ENCODE peak calls at places on chromosomes 1 and 21, in four cellular contexts. L, I, U and A are unnamed samples.

GRCh38 chr1:183180213-183180612 is 5.9 kb upstream of the LAMC2 start:
- DNase-seq in L (no peak), U (peak; percentile 96), I (peak; percentile 85), A (no peak)

GRCh38 chr1:183073320-183073719 is 50.1 kb downstream of the LAMC1 start:
- DNase-seq in U (no peak), I (no peak), L (no peak), A (no peak)

GRCh38 chr1:39988618-39989343 is 33.8 kb downstream of the MFSD2A start:
- DNase-seq in L (no peak), U (no peak), I (peak; percentile 62), A (no peak)

GRCh38 chr1:28646040-28646439 is 2.4 kb upstream of the RNU11 start:
- DNase-seq in L (no peak), U (no peak), I (peak; percentile 82), A (no peak)

GRCh38 chr21:14259669-14260458 is 43.9 kb downstream of the RBM11 start:
- DNase-seq in U (peak; percentile 77), I (peak; percentile 56), L (peak; percentile 33), A (peak; percentile 12)

GRCh38 chr1:4974981-4975685 is 320.7 kb downstream of the AJAP1 start:
- DNase-seq in I (no peak), L (no peak), U (no peak), A (no peak)

GRCh38 chr1:83087851-83088250 is 911.1 kb downstream of the TTLL7 start:
- DNase-seq in L (no peak), I (no peak), U (no peak), A (no peak)

GRCh38 chr1:206050655-206051235 is 2.2 kb upstream of the RHEX start:
- DNase-seq in I (peak; percentile 2), U (no peak), L (no peak), A (no peak)

GRCh38 chr1:14970115-14970798 is 183.3 kb upstream of the TMEM51 start:
- DNase-seq in I (peak; percentile 87), U (no peak), L (no peak), A (no peak)

GRCh38 chr1:109067883-109068282 is 7.9 kb downstream of the TAF13 start:
- DNase-seq in L (no peak), I (no peak), U (no peak), A (no peak)

GRCh38 chr1:228046421-228047182 is 35.9 kb upstream of the ARF1 start:
- DNase-seq in U (no peak), I (no peak), L (no peak), A (no peak)

GRCh38 chr1:38285807-38286530 is 239.4 kb upstream of the POU3F1 start:
- DNase-seq in I (no peak), U (no peak), L (no peak), A (no peak)

GRCh38 chr21:31878831-31879230 is 6.0 kb downstream of the HUNK start:
- DNase-seq in L (no peak), U (no peak), I (no peak), A (no peak)

GRCh38 chr1:45335732-45336365 is 4.1 kb upstream of the TOE1 start:
- DNase-seq in I (no peak), L (no peak), U (no peak), A (peak; percentile 68)

GRCh38 chr21:19239696-19240095 is 836.1 kb upstream of the TMPRSS15 start:
- DNase-seq in L (no peak), U (no peak), I (no peak), A (no peak)

GRCh38 chr1:46180082-46180616 is 3.9 kb upstream of the P3R3URF start:
- DNase-seq in L (no peak), U (no peak), I (no peak), A (no peak)

GRCh38 chr1:223010552-223011229 is 132.4 kb downstream of the TLR5 start:
- DNase-seq in U (no peak), I (peak; percentile 19), L (no peak), A (no peak)